ENCODE peak calls at places on chromosomes 3 and 15, in seven cellular contexts. W, J, C, X, T, K and M are unnamed samples.
A peak's percentile ranks its signal among the peaks of the same experiment; 100 is the strongest.

GRCh38 chr3:186754006-186754405 is 29.4 kb upstream of the EIF4A2 start:
- DNase-seq in W (no peak), J (no peak), C (peak; percentile 39), X (no peak), T (no peak), K (no peak), M (no peak)

GRCh38 chr15:50209804-50210203 is 27.8 kb downstream of the SLC27A2 start:
- DNase-seq in W (no peak), J (no peak), C (no peak), X (no peak), T (no peak), K (no peak), M (no peak)

GRCh38 chr3:117281371-117281770 is 571.8 kb downstream of the TUSC7 start:
- DNase-seq in W (no peak), J (no peak), C (no peak), X (no peak), T (no peak), K (no peak), M (no peak)

GRCh38 chr3:192022412-192022811 is 561.4 kb downstream of the PYDC2 start:
- DNase-seq in W (no peak), J (no peak), C (peak; percentile 26), X (peak; percentile 54), T (no peak), K (no peak), M (no peak)

GRCh38 chr3:1346386-1346785 is 253.6 kb downstream of the CNTN6 start:
- DNase-seq in W (no peak), J (no peak), C (no peak), X (no peak), T (no peak), K (no peak), M (no peak)

GRCh38 chr3:36904641-36905040 is 40.2 kb downstream of the TRANK1 start:
- DNase-seq in W (no peak), J (peak; percentile 23), C (peak; percentile 30), X (peak; percentile 3), T (peak; percentile 64), K (no peak), M (no peak)

GRCh38 chr3:23602895-23603443 is 202.8 kb upstream of the UBE2E1 start:
- DNase-seq in W (no peak), J (no peak), C (no peak), X (no peak), T (no peak), K (no peak), M (no peak)

GRCh38 chr15:74392402-74392876 is 25.0 kb upstream of the CYP11A1 start:
- DNase-seq in W (no peak), J (no peak), C (peak; percentile 44), X (no peak), T (no peak), K (no peak), M (no peak)

GRCh38 chr3:192825657-192826200 is 91.9 kb downstream of the MB21D2 start:
- DNase-seq in W (no peak), J (no peak), C (peak; percentile 67), X (peak; percentile 52), T (peak; percentile 55), K (no peak), M (no peak)